ENCODE peak calls at places on chromosomes 7 and 10, in six cellular contexts. B, O, W, E, H and L are unnamed samples.

GRCh38 chr7:156069897-156070296 is 257.6 kb upstream of the SHH start:
- DNase-seq in E (no peak), B (no peak), H (no peak), W (no peak), O (no peak), L (no peak)

GRCh38 chr10:44990302-44990655 is 10.4 kb upstream of the ZNF22 start:
- DNase-seq in E (no peak), O (no peak), B (no peak), H (no peak), W (no peak), L (no peak)

GRCh38 chr10:119166111-119166500 is 592 bp upstream of the SFXN4 start:
- DNase-seq in B (no peak), W (no peak), E (no peak), O (no peak), H (no peak), L (no peak)

GRCh38 chr7:85688712-85689111 is 501.9 kb upstream of the SEMA3D start:
- DNase-seq in O (no peak), H (no peak), W (no peak), E (no peak), B (no peak), L (no peak)

GRCh38 chr10:29223311-29223710 is 65.6 kb upstream of the LYZL1 start:
- DNase-seq in E (no peak), H (no peak), W (no peak), B (no peak), O (no peak), L (no peak)

GRCh38 chr10:59435707-59436106 is 73.4 kb upstream of the FAM13C start:
- DNase-seq in H (no peak), B (no peak), O (no peak), W (no peak), E (no peak), L (no peak)

GRCh38 chr10:15433850-15434537 is 62.9 kb upstream of the FAM171A1 start:
- DNase-seq in B (peak), E (peak), W (peak), H (no peak), O (peak), L (peak)

GRCh38 chr7:65910237-65910636 is 37.4 kb downstream of the VKORC1L1 start:
- DNase-seq in O (no peak), H (no peak), B (no peak), W (no peak), E (no peak), L (no peak)

GRCh38 chr10:102452672-102453340 is 1.5 kb upstream of the C10orf95 start:
- DNase-seq in E (peak), W (peak), B (peak), H (no peak), O (no peak), L (no peak)

GRCh38 chr7:124856299-124856888 is 73.2 kb downstream of the POT1 start:
- DNase-seq in B (peak), W (no peak), E (peak), H (peak), O (peak), L (no peak)

GRCh38 chr10:81838950-81839349 is 36.0 kb upstream of the NRG3 start:
- DNase-seq in W (no peak), H (no peak), O (no peak), E (peak), B (no peak), L (peak)

GRCh38 chr7:124101173-124101768 is 68.4 kb upstream of the TMEM229A start:
- DNase-seq in B (peak), O (no peak), W (no peak), H (no peak), E (peak), L (no peak)

GRCh38 chr10:93039721-93040120 is 20.9 kb upstream of the CYP26C1 start:
- DNase-seq in W (no peak), O (no peak), H (peak), E (peak), B (peak), L (no peak)

GRCh38 chr7:107951172-107951787 is 51.7 kb downstream of the LAMB1 start:
- DNase-seq in W (no peak), O (no peak), B (no peak), E (no peak), H (no peak), L (no peak)

GRCh38 chr10:86253171-86254072 is 113.2 kb downstream of the GRID1 start:
- DNase-seq in B (no peak), W (no peak), O (no peak), E (peak), H (no peak), L (no peak)

GRCh38 chr10:35643151-35643975 is 1.3 kb upstream of the FZD8 start:
- DNase-seq in E (peak), O (no peak), B (no peak), H (peak), W (peak), L (no peak)

GRCh38 chr10:128062331-128062730 is 63.9 kb downstream of the MKI67 start:
- DNase-seq in E (no peak), B (no peak), W (no peak), H (no peak), O (no peak), L (no peak)

GRCh38 chr7:47941136-47941844 is 7.0 kb downstream of the PKD1L1 start:
- DNase-seq in H (peak), O (peak), E (no peak), W (no peak), B (no peak), L (no peak)

GRCh38 chr10:73910401-73910763 is 550 bp upstream of the PLAU start:
- DNase-seq in H (no peak), E (no peak), O (no peak), B (no peak), W (no peak), L (no peak)

GRCh38 chr7:147513451-147513850 is 1077.1 kb upstream of the C7orf33 start:
- DNase-seq in W (no peak), B (no peak), O (no peak), H (no peak), E (no peak), L (no peak)

GRCh38 chr10:86361134-86362128 is 5.2 kb downstream of the GRID1 start:
- DNase-seq in B (no peak), W (no peak), H (no peak), E (no peak), O (no peak), L (no peak)

GRCh38 chr10:80351220-80351619 is 5.3 kb downstream of the DYDC1 start:
- DNase-seq in W (no peak), H (no peak), E (no peak), B (no peak), O (no peak), L (no peak)

GRCh38 chr7:85600425-85600824 is 413.6 kb upstream of the SEMA3D start:
- DNase-seq in B (no peak), H (no peak), W (no peak), E (no peak), O (peak), L (peak)

DNA sequence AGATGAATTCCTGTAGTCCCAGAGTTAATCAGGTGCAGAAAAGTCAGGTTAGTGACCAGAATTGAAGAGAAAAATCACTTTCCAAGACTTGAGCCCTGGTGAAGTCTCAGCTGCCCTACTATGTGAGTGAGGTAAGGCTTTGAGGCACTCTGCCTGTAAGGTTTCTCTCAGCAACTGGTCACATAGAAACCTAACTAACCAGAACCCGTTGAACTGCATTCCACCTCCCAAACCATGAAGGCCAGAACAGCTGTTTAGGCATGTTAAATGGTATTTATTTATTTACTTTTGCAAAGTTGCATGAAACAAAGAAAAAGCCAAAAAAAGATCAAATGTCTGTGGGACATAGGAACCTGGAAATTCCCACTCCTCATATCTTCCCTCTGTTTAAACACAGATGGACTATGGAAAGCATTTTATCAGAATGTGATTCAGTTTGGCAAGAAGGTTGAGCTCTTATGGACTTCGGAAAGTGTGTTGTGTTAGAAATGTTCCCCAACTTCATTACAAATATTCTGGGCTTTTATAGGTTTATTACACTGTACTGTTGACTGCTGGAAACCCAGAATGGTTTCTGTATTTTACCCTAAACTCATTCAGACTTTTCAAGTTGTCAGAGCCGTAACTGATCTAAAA is 12.8 kb upstream of the GPR85 start:
- DNase-seq in H (no peak), B (no peak), E (no peak), W (no peak), O (no peak), L (no peak)
- H3K4me3 ChIP-seq in H (no peak), B (no peak), E (no peak), W (no peak), O (no peak), L (no peak)

DNA sequence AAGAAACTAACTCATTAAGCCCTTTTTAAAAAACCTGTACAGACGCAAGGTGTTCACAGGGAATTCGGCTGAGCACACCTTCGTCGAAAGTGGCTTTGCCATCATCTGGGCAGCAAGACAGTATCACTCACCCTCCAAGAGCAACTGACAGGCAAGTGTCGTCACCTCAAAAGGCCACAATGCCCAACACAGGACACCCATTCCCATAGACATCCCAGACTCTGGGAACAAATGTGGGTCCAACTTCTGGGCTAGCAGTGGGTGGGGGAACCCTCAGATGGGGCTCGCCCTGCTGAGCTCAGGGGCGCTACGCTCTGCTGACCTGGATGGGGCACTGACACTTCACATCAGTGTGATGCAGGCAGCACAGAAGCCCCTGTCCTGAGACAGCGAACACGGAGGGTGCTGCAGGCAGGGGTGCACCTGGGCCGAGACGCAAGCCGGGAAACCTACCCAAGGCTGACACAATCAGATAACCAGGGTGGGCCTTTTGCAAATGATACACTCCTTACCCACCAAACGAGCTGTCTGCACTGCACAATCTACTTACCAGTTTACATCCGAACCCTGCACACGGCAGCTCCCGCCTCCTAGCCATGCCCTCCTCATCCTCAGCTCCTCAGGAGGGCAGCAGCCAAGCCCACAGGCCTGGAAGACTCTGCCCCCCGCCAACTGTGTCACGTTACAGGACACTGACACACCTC is 1.7 kb downstream of the DIP2C start:
- DNase-seq in W (no peak), B (no peak), H (no peak), E (no peak), O (no peak), L (no peak)
- H3K4me3 ChIP-seq in W (peak), B (peak), H (peak), E (peak), O (peak), L (no peak)

DNA sequence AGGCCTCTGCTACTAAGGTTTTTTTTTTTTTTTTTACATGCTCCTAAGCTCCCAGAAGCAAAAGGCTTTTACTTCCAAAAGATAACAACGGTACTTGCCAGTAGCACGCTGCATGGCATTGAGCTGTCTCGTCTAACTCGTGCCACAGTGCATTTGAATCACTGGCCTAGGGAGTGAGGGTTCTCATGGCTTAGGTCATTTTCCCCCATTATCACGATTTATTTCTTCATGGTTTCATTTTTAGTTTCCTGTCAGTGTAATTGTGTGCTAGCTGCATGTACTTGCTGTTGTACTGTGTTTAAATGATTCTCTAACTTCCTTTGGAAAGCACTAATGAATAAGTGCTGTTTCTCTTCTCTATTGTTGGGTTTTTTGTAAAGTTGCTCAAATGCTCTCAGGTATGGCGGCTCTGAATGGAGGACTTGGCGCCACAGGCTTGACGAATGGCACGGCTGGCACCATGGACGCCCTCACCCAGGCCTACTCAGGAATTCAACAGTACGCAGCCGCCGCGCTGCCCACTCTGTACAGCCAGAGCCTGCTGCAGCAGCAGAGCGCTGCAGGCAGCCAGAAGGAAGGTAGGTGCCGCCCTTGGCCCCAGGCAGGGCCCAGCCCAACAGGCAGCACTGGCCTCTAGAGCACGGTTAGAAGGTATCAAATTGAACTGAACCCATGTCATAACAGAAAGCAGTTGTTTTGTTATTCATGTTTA is 290.5 kb downstream of the USP6NL start:
- DNase-seq in H (no peak), W (no peak), B (no peak), O (no peak), E (no peak), L (no peak)
- H3K4me3 ChIP-seq in H (no peak), W (no peak), B (no peak), O (no peak), E (no peak), L (no peak)

DNA sequence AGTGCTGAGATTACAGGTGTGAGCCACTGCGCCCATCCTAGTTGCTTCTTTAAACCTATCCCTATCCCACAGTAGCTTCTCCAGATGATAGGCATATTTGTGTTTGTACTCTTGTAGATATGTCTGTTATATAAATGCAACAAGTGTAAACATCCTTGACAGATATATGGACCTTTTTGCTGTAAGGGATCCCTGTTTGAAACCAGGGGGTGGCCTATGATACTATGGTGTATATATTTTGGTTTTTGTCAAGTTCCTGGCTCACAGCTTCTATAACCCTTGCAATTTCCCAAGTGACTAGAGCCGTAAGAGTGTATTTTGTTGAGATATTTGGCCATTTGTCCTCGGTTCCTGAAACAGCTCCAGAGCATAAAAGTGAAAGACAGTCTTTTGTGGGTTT is 9.7 kb downstream of the COMTD1 start:
- DNase-seq in H (no peak), W (no peak), O (no peak), E (no peak), B (no peak), L (no peak)
- H3K4me3 ChIP-seq in H (no peak), W (peak), O (no peak), E (no peak), B (no peak), L (no peak)